ENCODE peak calls at places on chromosomes 11 and 22, in ten cellular contexts. V is AG04450; A is fibroblast of pulmonary artery; C is stimulated activated CD8-positive, alpha-beta memory T cell treated with anti-CD3 and anti-CD28 coated beads, Interleukin-4, amount 100 ng/mL, for 4 hours; H is GM18507; G is activated CD4-positive, CD25-positive, alpha-beta regulatory T cell treated with anti-CD3 and anti-CD28 coated beads, Interleukin-2, amount 50 U/mL, for 72 hours; E is GM12891; Y is AG04449; L is smooth muscle cell of the brain vasculature; Z is NAMALWA. R is an unnamed sample.

GRCh38 chr11:1505480-1505879 is 18.9 kb upstream of the MOB2 start:
- DNase-seq in V (no peak), A (no peak), C (no peak), H (no peak), G (no peak), E (no peak), Y (no peak), L (no peak), Z (no peak), R (no peak)

GRCh38 chr22:39989633-39990032 is 5.1 kb upstream of the FAM83F start:
- DNase-seq in V (no peak), A (no peak), C (no peak), H (no peak), G (no peak), E (no peak), Y (no peak), L (no peak), Z (no peak), R (no peak)

GRCh38 chr22:36734171-36735058 is 30.9 kb upstream of the CACNG2 start:
- DNase-seq in V (no peak), A (peak), C (no peak), H (no peak), G (peak), E (no peak), Y (no peak), L (no peak), Z (no peak), R (no peak)

GRCh38 chr11:104968856-104969776 is 742 bp upstream of the CASP4 start:
- DNase-seq in V (no peak), A (peak), C (no peak), H (no peak), G (no peak), E (no peak), Y (no peak), L (no peak), Z (no peak), R (no peak)

GRCh38 chr11:13073119-13073981 is 64.2 kb downstream of the RASSF10 start:
- DNase-seq in V (peak), A (peak), C (no peak), H (no peak), G (no peak), E (no peak), Y (peak), L (peak), Z (no peak), R (no peak)

GRCh38 chr22:49951001-49951677 is 9.4 kb upstream of the PIM3 start:
- DNase-seq in V (no peak), A (no peak), C (no peak), H (no peak), G (no peak), E (no peak), Y (no peak), L (no peak), Z (no peak), R (no peak)

GRCh38 chr11:65478411-65479183 is 20.2 kb upstream of the MALAT1 start:
- DNase-seq in V (no peak), A (peak), C (no peak), H (no peak), G (no peak), E (no peak), Y (no peak), L (no peak), Z (no peak), R (no peak)

GRCh38 chr22:19121631-19122142 is 525 bp downstream of the DGCR2 start:
- DNase-seq in V (no peak), A (no peak), C (no peak), H (no peak), G (peak), E (no peak), Y (no peak), L (no peak), Z (peak), R (no peak)

GRCh38 chr22:48488611-48489456 is 1338.8 kb downstream of the BRD1 start:
- DNase-seq in V (no peak), A (no peak), C (no peak), H (no peak), G (no peak), E (no peak), Y (no peak), L (no peak), Z (no peak), R (no peak)

GRCh38 chr22:49975543-49976389 is 15.2 kb downstream of the PIM3 start:
- DNase-seq in V (no peak), A (no peak), C (peak), H (no peak), G (peak), E (no peak), Y (no peak), L (no peak), Z (no peak), R (no peak)

GRCh38 chr11:130216221-130216550 is 56.6 kb downstream of the ST14 start:
- DNase-seq in V (no peak), A (no peak), C (no peak), H (no peak), G (no peak), E (no peak), Y (no peak), L (no peak), Z (no peak), R (no peak)

GRCh38 chr11:112795142-112795815 is 165.9 kb upstream of the NCAM1 start:
- DNase-seq in V (no peak), A (peak), C (no peak), H (peak), G (no peak), E (no peak), Y (no peak), L (no peak), Z (peak), R (no peak)

R was measured in pulmonary artery endothelial cell.